ENCODE peak calls at places on chromosomes 12 and 14, in seven cellular contexts. X is right lobe of liver; V is tibial nerve; A is mucosa of descending colon; Q is CD8-positive, alpha-beta T cell; P is mesendoderm; W is left ventricle myocardium inferior. B is an unnamed sample. For H3K4me1, the result is how much of the 10 kb centered on the place peaks cover.

GRCh38 chr12:110687770-110688169 is 1.1 kb downstream of the HVCN1 start:
- DNase-seq in X (no peak), V (no peak), A (no peak), Q (no peak), P (no peak), W (no peak), B (no peak)

GRCh38 chr14:32074887-32075572 is 2.1 kb upstream of the ARHGAP5 start:
- DNase-seq in X (no peak), V (no peak), A (no peak), Q (no peak), P (no peak), W (no peak), B (no peak)

GRCh38 chr12:62256408-62257079 is 3.7 kb upstream of the USP15 start:
- DNase-seq in X (no peak), V (no peak), A (no peak), Q (no peak), P (no peak), W (no peak), B (peak)

GRCh38 chr14:72605921-72606220 is 288.0 kb downstream of the DPF3 start:
- DNase-seq in X (no peak), V (no peak), A (no peak), Q (no peak), P (no peak), W (no peak), B (no peak)

GRCh38 chr12:32753605-32754004 is 2.1 kb downstream of the YARS2 start:
- DNase-seq in X (no peak), V (no peak), A (no peak), Q (no peak), P (no peak), W (no peak), B (no peak)

GRCh38 chr12:103821773-103822172 is 19.3 kb downstream of the NT5DC3 start:
- DNase-seq in X (no peak), V (no peak), A (no peak), Q (no peak), P (no peak), W (no peak), B (no peak)

GRCh38 chr12:87690236-87690810 is 338.9 kb downstream of the C12orf50 start:
- DNase-seq in X (no peak), V (no peak), A (no peak), Q (no peak), P (no peak), W (no peak), B (no peak)

GRCh38 chr12:24719293-24719721 is 229.6 kb downstream of the BCAT1 start:
- DNase-seq in X (no peak), V (no peak), A (no peak), Q (no peak), P (no peak), W (no peak), B (no peak)

GRCh38 chr12:77122661-77123060 is 57.3 kb upstream of the E2F7 start:
- DNase-seq in X (no peak), V (no peak), A (no peak), Q (no peak), P (no peak), W (no peak), B (no peak)

GRCh38 chr12:56988207-56988739 is 18.1 kb downstream of the ZBTB39 start:
- DNase-seq in X (no peak), V (no peak), A (no peak), Q (no peak), P (peak), W (no peak), B (no peak)

GRCh38 chr14:21068521-21069387 is 1.4 kb upstream of the ARHGEF40 start:
- DNase-seq in X (no peak), V (peak), A (no peak), Q (peak), P (peak), W (peak), B (no peak)

GRCh38 chr14:87489196-87489819 is 503.7 kb downstream of the GALC start:
- DNase-seq in X (no peak), V (no peak), A (no peak), Q (no peak), P (peak), W (no peak), B (no peak)

GRCh38 chr12:49557917-49558215 is 10.1 kb downstream of the MCRS1 start:
- DNase-seq in X (no peak), V (no peak), A (no peak), Q (no peak), P (no peak), W (no peak), B (no peak)

GRCh38 chr12:25994252-25994651 is 35.8 kb downstream of the RASSF8 start:
- DNase-seq in X (no peak), V (no peak), A (no peak), Q (no peak), P (no peak), W (no peak), B (no peak)

GRCh38 chr14:95597784-95598204 is 62.9 kb downstream of the GLRX5 start:
- DNase-seq in X (no peak), V (no peak), A (no peak), Q (no peak), P (peak), W (no peak), B (no peak)

GRCh38 chr14:79040742-79041249 is 870.6 kb downstream of the NRXN3 start:
- DNase-seq in X (no peak), V (no peak), A (no peak), Q (no peak), P (peak), W (no peak), B (no peak)

GRCh38 chr14:99282261-99283050 is 10.5 kb upstream of the BCL11B start:
- DNase-seq in X (no peak), V (no peak), A (no peak), Q (no peak), P (no peak), W (no peak), B (no peak)

GRCh38 chr14:101004176-101004575 is 100.7 kb upstream of the RTL1 start:
- DNase-seq in X (no peak), V (no peak), A (no peak), Q (no peak), P (no peak), W (no peak), B (no peak)

GRCh38 chr12:43038991-43039390 is 449.4 kb upstream of the PRICKLE1 start:
- DNase-seq in X (no peak), V (no peak), A (no peak), Q (no peak), P (no peak), W (no peak), B (no peak)

GRCh38 chr14:22977684-22978486 is 4.5 kb downstream of the AJUBA start:
- DNase-seq in X (peak), V (no peak), A (no peak), Q (no peak), P (peak), W (peak), B (no peak)

GRCh38 chr14:69573205-69573840 is 1.3 kb downstream of the CCDC177 start:
- DNase-seq in X (no peak), V (no peak), A (no peak), Q (no peak), P (no peak), W (no peak), B (no peak)

GRCh38 chr14:23494223-23494622 is 24.7 kb downstream of the NGDN start:
- DNase-seq in X (no peak), V (no peak), A (no peak), Q (no peak), P (peak), W (no peak), B (no peak)

GRCh38 chr14:106308839-106309389 is 782.5 kb downstream of the TMEM121 start:
- DNase-seq in X (no peak), V (no peak), A (peak), Q (peak), P (peak), W (no peak), B (peak)

GRCh38 chr12:46266382-46266791 is 2.5 kb downstream of the SLC38A1 start:
- DNase-seq in X (no peak), V (no peak), A (no peak), Q (peak), P (peak), W (no peak), B (no peak)

GRCh38 chr12:109529618-109530300 is 43.5 kb downstream of the MMAB start:
- DNase-seq in X (no peak), V (no peak), A (no peak), Q (no peak), P (peak), W (no peak), B (no peak)

DNA sequence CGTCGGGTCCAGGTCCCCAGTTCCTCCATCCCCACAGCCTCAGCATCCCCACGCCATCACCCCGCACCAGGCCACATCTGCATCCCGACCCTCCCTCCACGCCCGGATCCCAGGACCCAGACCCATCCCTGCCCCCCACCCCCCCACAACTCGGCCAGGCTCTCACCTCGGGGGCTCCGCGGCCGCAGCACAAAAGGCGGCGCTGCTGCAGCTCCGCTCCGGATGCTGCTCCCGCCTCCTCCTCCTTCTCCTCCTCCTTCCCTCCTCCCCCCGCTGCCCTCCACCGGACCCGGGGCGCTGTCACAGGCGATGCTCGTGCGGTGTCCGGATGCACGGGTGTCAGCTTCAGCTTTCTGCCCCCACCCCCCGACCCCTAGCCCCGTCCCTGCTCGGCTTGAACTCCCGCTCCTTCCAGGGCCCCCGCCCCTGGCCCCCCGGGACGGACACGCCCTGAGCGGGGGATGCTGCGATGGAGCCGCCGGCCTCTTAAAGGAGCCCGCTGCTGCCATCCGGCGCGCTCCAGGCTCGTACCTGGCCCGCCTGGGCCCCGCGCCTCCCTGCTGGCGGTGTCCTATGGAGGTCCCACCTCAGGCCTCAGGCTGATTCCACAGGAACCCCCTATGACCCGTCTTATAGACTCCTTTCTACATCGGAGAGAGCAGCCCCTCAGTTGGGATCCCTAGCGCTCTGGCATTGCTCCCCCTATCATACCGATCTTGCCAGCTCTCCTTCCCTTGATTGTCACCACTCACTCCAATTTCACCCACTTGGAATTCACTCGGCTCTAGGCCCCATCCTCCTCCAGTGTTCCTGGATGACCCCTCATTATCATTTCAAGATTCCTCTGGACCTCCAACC is at the start of gene MAP3K12:
- DNase-seq in X (peak), V (peak), A (peak), Q (peak), P (peak), W (peak), B (peak)
- H3K4me1 ChIP-seq in X (under half), V (under half), A (under half), Q (under half), P (under half), W (half or more), B (under half)

DNA sequence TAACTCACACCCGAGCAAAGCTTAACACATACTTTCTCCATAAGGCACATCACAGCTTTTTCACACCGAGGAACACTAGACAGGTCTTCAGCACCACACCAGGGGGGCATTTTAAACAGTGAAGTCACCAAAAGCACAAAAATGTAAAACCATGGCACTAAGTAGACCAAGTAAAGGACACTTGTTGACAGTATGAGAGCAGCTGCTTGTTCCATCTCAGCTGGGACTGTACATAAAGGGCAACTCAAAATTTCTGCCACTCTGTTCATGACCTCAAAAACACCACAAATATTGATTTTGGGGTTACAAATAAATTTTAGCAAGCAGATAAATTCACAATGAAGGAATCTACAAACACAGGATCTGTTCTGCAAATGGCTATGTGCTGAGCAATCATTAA is 60.4 kb downstream of the ESR2 start:
- DNase-seq in X (no peak), V (no peak), A (no peak), Q (no peak), P (no peak), W (no peak), B (no peak)
- H3K4me3 ChIP-seq in X (no peak), V (no peak), A (no peak), Q (no peak), P (no peak), W (no peak), B (no peak)

DNA sequence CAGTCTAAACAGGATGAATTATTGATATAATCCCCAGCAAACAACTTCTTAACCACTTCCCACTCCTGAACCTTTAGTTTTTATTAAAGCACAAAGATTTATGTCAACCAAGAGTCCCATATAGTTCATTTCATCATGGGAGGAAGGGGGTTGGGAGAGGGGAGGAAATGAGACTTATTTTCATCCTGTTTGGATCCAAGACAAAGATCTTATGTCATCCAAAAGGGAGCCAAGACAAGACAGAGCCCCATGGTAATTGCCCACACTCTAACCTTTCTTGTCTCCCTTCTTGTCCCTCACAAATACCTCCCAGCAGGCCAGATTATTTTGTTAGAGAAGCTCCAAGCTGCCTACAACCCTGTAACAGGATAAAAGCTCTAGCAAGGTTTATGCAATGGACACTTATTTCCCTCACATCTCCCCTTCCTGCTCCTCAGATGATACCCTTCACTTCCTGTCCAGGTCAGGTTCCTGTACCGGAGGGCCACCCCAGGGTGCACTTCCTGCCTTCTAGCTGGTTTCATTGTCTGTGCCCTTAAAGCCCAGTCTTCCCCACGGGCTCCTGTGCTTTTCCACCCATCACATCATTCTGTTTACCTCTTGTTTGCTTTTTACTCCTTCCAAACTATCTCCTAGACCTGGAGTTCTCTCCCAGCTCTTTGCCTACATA is 123.6 kb upstream of the MDM1 start:
- DNase-seq in X (no peak), V (no peak), A (no peak), Q (no peak), P (no peak), W (no peak), B (no peak)
- H3K4me1 ChIP-seq in X (under half), V (under half), A (under half), Q (half or more), P (under half), W (under half), B (half or more)

DNA sequence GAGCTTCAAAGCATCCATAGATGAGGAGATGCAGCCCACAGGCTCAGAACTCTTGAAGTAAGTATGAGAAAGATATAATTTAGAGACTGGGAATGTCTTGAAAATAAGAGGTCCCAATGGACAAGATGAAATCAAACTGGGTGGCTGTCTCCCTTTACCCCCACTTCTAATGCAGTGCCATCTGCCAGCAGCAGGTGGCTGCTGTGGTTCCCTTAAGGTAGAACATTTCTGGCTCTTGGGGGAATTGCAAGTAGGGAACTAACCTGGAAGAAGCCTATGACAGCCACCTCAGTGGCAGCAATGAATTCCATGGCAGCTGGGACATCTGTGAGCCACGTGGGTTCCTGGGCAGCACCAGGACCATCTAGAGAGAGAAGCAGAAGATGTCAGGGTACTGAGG is 648 bp downstream of the ERP27 start:
- DNase-seq in X (no peak), V (no peak), A (no peak), Q (no peak), P (peak), W (no peak), B (no peak)
- H3K4me3 ChIP-seq in X (no peak), V (no peak), A (no peak), Q (no peak), P (no peak), W (no peak), B (no peak)

GRCh38 chr12:31582155-31582554 is 8.8 kb downstream of the DENND5B start:
- DNase-seq in X (no peak), V (no peak), A (no peak), Q (no peak), P (no peak), W (no peak), B (no peak)
- H3K4me1 ChIP-seq in X (under half), V (under half), A (under half), Q (under half), P (under half), W (half or more), B (under half)

GRCh38 chr12:131044136-131044535 is 90.4 kb downstream of the ADGRD1 start:
- DNase-seq in X (peak), V (no peak), A (peak), Q (no peak), P (no peak), W (no peak), B (no peak)
- H3K4me3 ChIP-seq in X (no peak), V (no peak), A (no peak), Q (no peak), P (no peak), W (no peak), B (no peak)

DNA sequence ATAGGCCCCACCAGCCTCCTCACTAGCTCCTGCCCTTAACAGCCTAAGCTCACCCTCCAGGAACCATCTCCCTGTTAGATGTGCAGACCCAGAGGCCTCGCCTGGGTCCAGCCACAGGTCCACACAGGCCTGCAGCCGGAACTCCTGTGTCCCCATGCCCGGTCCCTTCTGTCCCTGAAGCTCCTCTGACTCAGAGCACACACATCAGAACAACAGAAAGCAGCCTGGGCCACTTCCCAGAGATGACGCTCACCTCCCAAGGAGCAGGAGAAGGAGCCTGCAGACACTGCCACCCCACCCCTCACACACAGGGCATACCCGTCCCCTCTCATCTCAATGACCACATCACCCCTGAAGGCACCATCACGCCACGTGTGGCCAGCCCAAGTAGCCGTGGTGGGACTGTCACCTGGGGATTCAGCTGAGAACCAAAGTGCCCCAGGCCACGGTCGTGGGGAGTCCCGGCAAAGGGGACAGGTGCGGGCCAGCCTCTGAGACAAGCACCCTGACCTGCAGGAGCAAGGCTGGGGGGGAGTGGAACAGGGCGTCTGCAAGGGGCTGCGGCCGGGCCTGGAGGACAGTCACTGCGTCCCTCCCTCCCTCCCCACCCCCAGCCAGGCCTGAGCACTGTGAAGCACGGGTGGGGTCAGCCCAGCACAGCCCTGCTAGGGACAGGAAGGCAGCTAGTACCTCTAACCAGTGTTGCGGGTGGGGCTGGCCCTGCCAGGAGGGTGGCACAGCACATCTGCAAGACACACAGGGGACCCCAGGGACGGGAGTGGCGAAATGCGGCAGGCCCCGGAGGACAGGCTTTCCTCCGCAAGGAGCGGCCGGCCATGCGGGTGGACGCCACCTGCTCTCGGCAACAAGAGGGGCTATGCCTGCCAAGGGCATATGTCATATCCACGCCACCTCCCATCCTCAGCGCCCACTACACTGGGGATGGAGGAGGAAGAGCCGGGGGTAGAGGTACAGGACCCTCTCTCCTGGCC is 5.5 kb downstream of the AKT1 start:
- DNase-seq in X (no peak), V (no peak), A (no peak), Q (peak), P (no peak), W (no peak), B (no peak)
- H3K4me1 ChIP-seq in X (under half), V (under half), A (under half), Q (half or more), P (under half), W (half or more), B (under half)

DNA sequence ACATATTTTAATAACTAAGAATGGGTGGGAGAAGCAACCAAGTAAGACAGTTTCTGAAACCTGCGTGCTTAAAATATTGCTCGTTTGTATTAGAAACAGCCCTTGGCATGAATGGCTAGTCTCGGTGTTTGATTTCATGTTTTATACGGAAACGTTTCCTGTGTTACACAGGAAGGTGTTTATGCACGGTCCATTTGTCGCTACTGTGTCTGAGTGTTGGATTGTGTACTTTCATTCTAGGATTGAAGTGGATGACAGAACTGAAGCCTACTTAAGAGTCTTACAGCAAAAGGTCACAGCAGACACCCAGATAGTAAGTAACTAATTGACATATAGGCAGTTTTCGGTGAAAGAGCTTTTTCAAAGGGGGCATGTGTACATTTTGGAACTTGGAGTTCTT is 19.6 kb downstream of the PIWIL1 start:
- DNase-seq in X (no peak), V (no peak), A (no peak), Q (no peak), P (no peak), W (no peak), B (no peak)
- H3K4me3 ChIP-seq in X (no peak), V (no peak), A (no peak), Q (no peak), P (no peak), W (no peak), B (no peak)